ENCODE peak calls at places on chromosomes 12 and 14, in five cellular contexts. F, D, S, Z and O are unnamed samples.

GRCh38 chr12:91974541-91974940 is 171.1 kb downstream of the BTG1 start:
- DNase-seq in F (no peak), D (no peak), S (no peak), Z (no peak), O (no peak)

GRCh38 chr12:75759842-75760260 is 248.4 kb upstream of the KRR1 start:
- DNase-seq in F (no peak), D (no peak), S (no peak), Z (no peak), O (no peak)

GRCh38 chr12:26524862-26525465 is 308.0 kb downstream of the ITPR2 start:
- DNase-seq in F (no peak), D (no peak), S (no peak), Z (no peak), O (no peak)

GRCh38 chr14:20477211-20477876 is 8.1 kb downstream of the PNP start:
- DNase-seq in F (no peak), D (no peak), S (no peak), Z (no peak), O (no peak)

GRCh38 chr12:65319680-65320193 is 41.3 kb downstream of the MSRB3 start:
- DNase-seq in F (no peak), D (no peak), S (no peak), Z (no peak), O (no peak)

GRCh38 chr14:60553855-60554254 is 44.9 kb downstream of the SIX6 start:
- DNase-seq in F (no peak), D (no peak), S (no peak), Z (no peak), O (no peak)

GRCh38 chr14:36690301-36691020 is 28.8 kb downstream of the PAX9 start:
- DNase-seq in F (no peak), D (no peak), S (no peak), Z (no peak), O (no peak)

GRCh38 chr14:52052991-52053390 is 15.9 kb downstream of the NID2 start:
- DNase-seq in F (no peak), D (no peak), S (no peak), Z (no peak), O (no peak)

GRCh38 chr12:85955127-85955526 is 81.0 kb downstream of the NTS start:
- DNase-seq in F (no peak), D (no peak), S (no peak), Z (no peak), O (no peak)

GRCh38 chr12:73950506-73950905 is 587.1 kb upstream of the ATXN7L3B start:
- DNase-seq in F (no peak), D (no peak), S (no peak), Z (no peak), O (no peak)

GRCh38 chr12:64293654-64294364 is 71.7 kb upstream of the KICS2 start:
- DNase-seq in F (no peak), D (no peak), S (no peak), Z (no peak), O (no peak)

GRCh38 chr12:50964432-50964831 is 12.1 kb downstream of the HIGD1C start:
- DNase-seq in F (no peak), D (no peak), S (no peak), Z (no peak), O (no peak)

GRCh38 chr12:124737040-124737419 is 126.6 kb downstream of the SCARB1 start:
- DNase-seq in F (no peak), D (no peak), S (no peak), Z (no peak), O (no peak)

GRCh38 chr14:100864960-100865681 is 38.4 kb downstream of the RTL1 start:
- DNase-seq in F (no peak), D (no peak), S (no peak), Z (no peak), O (no peak)

GRCh38 chr12:66514581-66514980 is 164.3 kb downstream of the GRIP1 start:
- DNase-seq in F (no peak), D (no peak), S (no peak), Z (no peak), O (no peak)

GRCh38 chr14:34678306-34678705 is 36.1 kb downstream of the CFL2 start:
- DNase-seq in F (no peak), D (peak; percentile 10), S (no peak), Z (no peak), O (no peak)

GRCh38 chr14:54565236-54566151 is 1.4 kb upstream of the SAMD4A start:
- DNase-seq in F (peak; percentile 11), D (peak; percentile 93), S (peak; percentile 56), Z (peak; percentile 56), O (no peak)

GRCh38 chr14:103099081-103099732 is 4.7 kb downstream of the EXOC3L4 start:
- DNase-seq in F (no peak), D (no peak), S (no peak), Z (no peak), O (no peak)